ENCODE peak calls at places on chromosome 18, in four cellular contexts. S is left ventricle myocardium inferior, N is GM23338, P is psoas muscle. L is an unnamed sample.

GRCh38 chr18:46250084-46250811 is 146.1 kb downstream of the HAUS1 start:
- DNase-seq in P (no peak), S (no peak), N (peak; percentile 46), L (no peak)

GRCh38 chr18:39057423-39058057 is 1491.9 kb upstream of the CELF4 start:
- DNase-seq in P (no peak), S (no peak), N (no peak), L (no peak)

GRCh38 chr18:3411854-3412268 is 38.1 kb upstream of the TGIF1 start:
- DNase-seq in N (peak; percentile 51), S (peak; percentile 34), P (peak; percentile 21), L (peak; percentile 34)

GRCh38 chr18:9615280-9615797 is 980 bp upstream of the PPP4R1 start:
- DNase-seq in P (no peak), S (no peak), N (no peak), L (no peak)

GRCh38 chr18:9712130-9712577 is 4.1 kb downstream of the RAB31 start:
- DNase-seq in P (no peak), S (no peak), N (no peak), L (no peak)

GRCh38 chr18:30889582-30890301 is 152.8 kb downstream of the DSC3 start:
- DNase-seq in P (no peak), S (no peak), N (peak; percentile 75), L (no peak)

GRCh38 chr18:434410-434809 is 66.1 kb downstream of the COLEC12 start:
- DNase-seq in P (no peak), S (no peak), N (no peak), L (no peak)

GRCh38 chr18:51519571-51519970 is 322.1 kb upstream of the MEX3C start:
- DNase-seq in P (no peak), N (no peak), S (no peak), L (no peak)

GRCh38 chr18:61706516-61706915 is 186.3 kb downstream of the RNF152 start:
- DNase-seq in N (peak; percentile 49), P (no peak), S (no peak), L (no peak)

GRCh38 chr18:61824733-61825363 is 68.0 kb downstream of the RNF152 start:
- DNase-seq in S (no peak), N (no peak), P (no peak), L (no peak)

GRCh38 chr18:69585696-69586095 is 185.0 kb downstream of the DOK6 start:
- DNase-seq in S (no peak), P (no peak), N (no peak), L (no peak)

GRCh38 chr18:35693829-35694228 is 112.3 kb downstream of the GALNT1 start:
- DNase-seq in S (no peak), P (no peak), N (no peak), L (no peak)

GRCh38 chr18:76505611-76506010 is 10.6 kb upstream of the ZNF516 start:
- DNase-seq in N (no peak), P (no peak), S (no peak), L (no peak)

GRCh38 chr18:76504749-76505148 is 9.7 kb upstream of the ZNF516 start:
- DNase-seq in P (no peak), S (no peak), N (no peak), L (no peak)

GRCh38 chr18:76507830-76508381 is 12.9 kb upstream of the ZNF516 start:
- DNase-seq in N (no peak), P (no peak), S (no peak), L (no peak)

GRCh38 chr18:76506395-76506794 is 11.4 kb upstream of the ZNF516 start:
- DNase-seq in N (no peak), S (no peak), P (no peak), L (no peak)

GRCh38 chr18:76506974-76507764 is 12.1 kb upstream of the ZNF516 start:
- DNase-seq in S (no peak), P (no peak), N (no peak), L (no peak)
- TF ChIP-seq CTCF in S (no peak), P (no peak), N (no peak), L (no peak)

GRCh38 chr18:22169889-22170420 is 566 bp downstream of the GATA6 start:
- DNase-seq in S (peak; percentile 51), N (peak; percentile 67), P (peak; percentile 40), L (peak; percentile 58)
- H3K4me1 ChIP-seq in S (peaks cover 88% of the 10 kb centered on the region), N (peaks cover 30% of the 10 kb centered on the region), P (peaks cover 10% of the 10 kb centered on the region), L (no peaks in the 10 kb centered on the region)

DNA sequence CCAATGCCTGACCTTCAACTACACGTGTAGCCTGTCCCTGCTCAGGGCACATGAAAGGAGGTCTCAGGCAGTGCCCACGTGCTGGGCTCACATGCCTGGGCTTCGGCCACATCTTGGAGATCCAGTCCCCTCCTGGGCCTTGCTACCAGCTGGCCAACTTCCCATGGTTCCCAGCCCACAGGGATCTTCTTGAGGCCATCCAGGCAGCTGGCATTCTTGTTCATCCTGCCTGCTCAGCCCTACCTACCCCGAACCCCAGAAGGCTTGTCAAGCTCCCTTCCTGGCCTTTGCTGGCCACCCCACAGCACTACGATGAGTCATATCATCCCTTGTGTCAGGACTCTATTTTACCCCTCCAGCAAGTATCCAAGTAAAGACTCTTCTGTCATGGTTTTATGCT is 97.1 kb downstream of the ZBTB7C start:
- DNase-seq in N (no peak), S (no peak), P (no peak), L (no peak)
- H3K27me3 ChIP-seq in N (no peaks in the 10 kb centered on the region), S (no peaks in the 10 kb centered on the region), P (no peaks in the 10 kb centered on the region), L (no peaks in the 10 kb centered on the region)

DNA sequence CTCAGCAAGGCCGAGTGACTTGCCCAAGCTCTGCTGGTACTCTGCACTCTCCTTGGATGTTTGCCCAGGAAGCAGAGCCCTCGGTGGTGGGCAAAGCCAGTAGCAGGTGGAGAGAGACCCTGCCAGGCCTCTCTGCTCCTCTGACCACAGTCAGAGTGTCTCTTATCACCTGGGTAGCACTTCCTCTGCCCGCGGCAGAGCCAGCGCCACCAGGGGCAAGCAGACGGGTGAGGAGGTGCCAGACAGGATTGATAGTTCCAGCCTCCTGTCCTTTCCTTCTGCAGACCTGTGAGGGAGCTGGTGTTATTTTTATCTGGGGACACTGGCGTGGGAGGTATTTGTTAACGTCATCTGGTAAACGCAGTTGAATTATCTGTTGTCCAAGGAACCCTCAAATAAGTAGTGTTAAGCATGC is 152.9 kb downstream of the SMAD7 start:
- DNase-seq in S (peak; percentile 50), P (no peak), N (no peak), L (no peak)
- TF ChIP-seq CTCF in S (peak; percentile 30), P (no peak), N (no peak), L (no peak)

DNA sequence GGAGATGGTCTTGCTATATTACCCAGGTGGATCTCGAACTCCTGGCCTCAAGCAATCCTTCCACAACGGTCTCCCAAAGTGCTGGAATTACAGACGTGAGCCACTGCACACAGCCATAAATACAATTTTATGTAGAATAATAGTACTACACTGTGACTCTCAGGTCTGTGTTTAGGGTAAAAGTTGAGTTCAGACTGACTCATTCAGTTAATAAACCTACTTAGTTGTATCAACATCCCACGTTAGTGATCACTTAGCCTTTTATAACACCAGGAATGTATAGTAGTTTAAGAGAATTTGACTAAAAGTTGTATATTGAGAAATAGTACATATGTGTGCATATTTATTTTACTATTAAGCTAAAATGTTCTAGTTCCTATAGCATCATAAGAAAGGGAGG is 237.5 kb downstream of the PHLPP1 start:
- DNase-seq in P (no peak), S (no peak), N (no peak), L (no peak)
- H3K4me1 ChIP-seq in P (no peaks in the 10 kb centered on the region), S (peaks cover 16% of the 10 kb centered on the region), N (peaks cover 3% of the 10 kb centered on the region), L (no peaks in the 10 kb centered on the region)

GRCh38 chr18:37361223-37362157 is 204.1 kb downstream of the CELF4 start:
- DNase-seq in S (no peak), N (peak; percentile 38), P (no peak), L (no peak)

GRCh38 chr18:37368110-37368812 is 197.3 kb downstream of the CELF4 start:
- DNase-seq in N (no peak), S (no peak), P (no peak), L (no peak)

GRCh38 chr18:37364237-37364636 is 201.4 kb downstream of the CELF4 start:
- DNase-seq in P (peak; percentile 24), N (no peak), S (peak; percentile 72), L (no peak)

DNA sequence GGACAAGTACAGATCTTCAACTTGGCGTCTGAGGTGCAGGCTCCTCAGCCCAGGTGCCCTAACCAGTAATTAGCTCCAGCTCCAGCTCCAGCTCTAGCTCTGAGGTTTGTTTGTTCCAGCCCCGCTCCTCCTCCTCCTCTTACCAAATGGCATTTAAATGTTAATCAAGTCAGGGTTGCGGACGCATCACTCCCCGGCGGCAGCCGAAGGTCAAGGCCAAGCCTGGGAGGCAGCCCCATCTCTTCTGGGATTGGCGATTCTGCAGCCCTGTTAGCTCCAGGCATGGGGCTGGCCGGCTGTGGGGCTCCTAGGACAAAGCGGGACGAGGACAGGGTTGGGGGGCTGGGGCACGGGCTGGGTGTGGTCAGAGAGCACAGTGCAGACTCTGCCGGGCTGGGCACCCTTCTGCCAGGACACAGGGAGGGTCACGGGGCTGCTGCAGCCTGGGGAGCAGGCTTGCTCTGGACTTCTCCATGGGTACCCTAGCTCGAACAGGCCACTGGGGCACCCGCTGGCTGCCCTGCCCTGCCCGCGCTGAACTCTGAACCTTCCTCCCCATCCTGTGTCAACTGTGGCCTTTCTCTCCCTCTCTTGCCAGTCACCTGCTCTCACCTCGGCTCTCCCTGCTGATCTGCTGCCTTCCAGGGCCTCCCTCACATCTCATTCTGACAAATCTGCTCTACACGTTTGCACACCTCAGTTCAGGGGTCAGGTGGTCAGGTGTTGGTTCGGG is 203.3 kb downstream of the CELF4 start:
- DNase-seq in N (peak; percentile 92), S (no peak), P (no peak), L (no peak)
- H3K27me3 ChIP-seq in N (peaks cover 77% of the 10 kb centered on the region), S (peaks cover 28% of the 10 kb centered on the region), P (no peaks in the 10 kb centered on the region), L (no peaks in the 10 kb centered on the region)

GRCh38 chr18:12307251-12307736 is 747 bp upstream of the TUBB6 start:
- DNase-seq in P (peak; percentile 56), S (peak; percentile 64), N (peak; percentile 64), L (no peak)
- TF ChIP-seq CTCF in P (no peak), S (peak; percentile 19), N (no peak), L (no peak)

GRCh38 chr18:73639788-73640187 is 507.8 kb downstream of the FBXO15 start:
- DNase-seq in P (no peak), N (no peak), S (no peak), L (no peak)

GRCh38 chr18:73638709-73639108 is 508.9 kb downstream of the FBXO15 start:
- DNase-seq in S (no peak), N (no peak), P (no peak), L (no peak)

DNA sequence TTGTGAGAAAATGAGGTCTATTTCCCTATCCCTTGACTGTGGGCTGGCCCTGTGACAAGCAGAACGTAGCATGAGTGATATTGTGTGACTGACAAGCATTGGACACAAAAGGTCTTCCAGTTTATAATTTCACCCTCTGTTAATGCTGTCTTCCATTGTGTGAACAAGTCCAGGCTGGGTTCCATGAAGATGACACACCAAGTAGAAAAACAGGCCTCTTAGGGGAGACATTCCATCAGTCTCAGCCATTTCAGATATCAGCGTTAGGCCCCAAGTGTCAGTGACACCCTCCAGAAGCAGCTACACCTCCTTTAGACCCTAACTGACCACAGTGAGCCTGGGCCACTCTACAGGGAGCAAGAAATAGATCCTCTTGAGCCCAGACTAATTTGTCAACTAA is 511.3 kb downstream of the FBXO15 start:
- DNase-seq in P (no peak), N (no peak), S (no peak), L (no peak)
- H3K4me1 ChIP-seq in P (no peaks in the 10 kb centered on the region), N (no peaks in the 10 kb centered on the region), S (no peaks in the 10 kb centered on the region), L (no peaks in the 10 kb centered on the region)